ENCODE peak calls at places on chromosomes 1 and 21, in five cellular contexts. One of them, this sample, is unnamed.

GRCh38 chr1:40394456-40395172 is 21.1 kb downstream of the SMAP2 start:
- DNase-seq in K562: no peak
- DNase-seq in breast epithelium: no peak
- DNase-seq in IMR-90: peak
- DNase-seq in neural progenitor cell: no peak
- DNase-seq in this sample: no peak

GRCh38 chr1:100523038-100523649 is 14.8 kb upstream of the GPR88 start:
- DNase-seq in K562: no peak
- DNase-seq in breast epithelium: no peak
- DNase-seq in IMR-90: peak
- DNase-seq in neural progenitor cell: no peak
- DNase-seq in this sample: no peak

GRCh38 chr1:201530741-201531521 is 8.0 kb upstream of the NAV1 start:
- DNase-seq in K562: peak
- DNase-seq in breast epithelium: peak
- DNase-seq in IMR-90: peak
- DNase-seq in neural progenitor cell: peak
- DNase-seq in this sample: peak

GRCh38 chr1:225437710-225438437 is 10.0 kb upstream of the LBR start:
- DNase-seq in K562: peak
- DNase-seq in breast epithelium: no peak
- DNase-seq in IMR-90: peak
- DNase-seq in neural progenitor cell: peak
- DNase-seq in this sample: no peak

GRCh38 chr1:21586926-21587601 is 77.8 kb downstream of the ALPL start:
- DNase-seq in K562: peak
- DNase-seq in breast epithelium: no peak
- DNase-seq in IMR-90: peak
- DNase-seq in neural progenitor cell: peak
- DNase-seq in this sample: peak

GRCh38 chr21:45228171-45228641 is 59.5 kb downstream of the POFUT2 start:
- DNase-seq in K562: no peak
- DNase-seq in breast epithelium: no peak
- DNase-seq in IMR-90: peak
- DNase-seq in neural progenitor cell: no peak
- DNase-seq in this sample: no peak

GRCh38 chr1:206455320-206455680 is 15.0 kb upstream of the IKBKE start:
- DNase-seq in K562: no peak
- DNase-seq in breast epithelium: no peak
- DNase-seq in IMR-90: no peak
- DNase-seq in neural progenitor cell: no peak
- DNase-seq in this sample: no peak

GRCh38 chr1:23908453-23909341 is 4.5 kb downstream of the CNR2 start:
- DNase-seq in K562: peak
- DNase-seq in breast epithelium: no peak
- DNase-seq in IMR-90: no peak
- DNase-seq in neural progenitor cell: no peak
- DNase-seq in this sample: no peak

GRCh38 chr1:47679301-47679751 is 241.5 kb downstream of the FOXD2 start:
- DNase-seq in K562: no peak
- DNase-seq in breast epithelium: no peak
- DNase-seq in IMR-90: no peak
- DNase-seq in neural progenitor cell: no peak
- DNase-seq in this sample: no peak

GRCh38 chr1:51693420-51694144 is 76.7 kb downstream of the OSBPL9 start:
- DNase-seq in K562: no peak
- DNase-seq in breast epithelium: no peak
- DNase-seq in IMR-90: peak
- DNase-seq in neural progenitor cell: no peak
- DNase-seq in this sample: no peak

GRCh38 chr21:36147891-36148290 is 8.7 kb upstream of the DOP1B start:
- DNase-seq in K562: no peak
- DNase-seq in breast epithelium: no peak
- DNase-seq in IMR-90: no peak
- DNase-seq in neural progenitor cell: no peak
- DNase-seq in this sample: no peak

GRCh38 chr1:162349635-162350330 is 26.9 kb downstream of the SPATA46 start:
- DNase-seq in K562: peak
- DNase-seq in breast epithelium: no peak
- DNase-seq in IMR-90: peak
- DNase-seq in neural progenitor cell: no peak
- DNase-seq in this sample: no peak

GRCh38 chr1:175511496-175511895 is 231.9 kb downstream of the TNR start:
- DNase-seq in K562: no peak
- DNase-seq in breast epithelium: no peak
- DNase-seq in IMR-90: no peak
- DNase-seq in neural progenitor cell: no peak
- DNase-seq in this sample: no peak

GRCh38 chr1:206685749-206686485 is 1.2 kb downstream of the MAPKAPK2 start:
- DNase-seq in K562: peak
- DNase-seq in breast epithelium: peak
- DNase-seq in IMR-90: peak
- DNase-seq in neural progenitor cell: peak
- DNase-seq in this sample: peak

GRCh38 chr1:183165456-183165855 is 20.6 kb upstream of the LAMC2 start:
- DNase-seq in K562: no peak
- DNase-seq in breast epithelium: no peak
- DNase-seq in IMR-90: no peak
- DNase-seq in neural progenitor cell: no peak
- DNase-seq in this sample: no peak

GRCh38 chr1:160113407-160113806 is 2.2 kb upstream of the ATP1A2 start:
- DNase-seq in K562: no peak
- DNase-seq in breast epithelium: no peak
- DNase-seq in IMR-90: no peak
- DNase-seq in neural progenitor cell: no peak
- DNase-seq in this sample: no peak

GRCh38 chr1:158916085-158916484 is 15.3 kb upstream of the PYHIN1 start:
- DNase-seq in K562: no peak
- DNase-seq in breast epithelium: no peak
- DNase-seq in IMR-90: no peak
- DNase-seq in neural progenitor cell: no peak
- DNase-seq in this sample: no peak

GRCh38 chr1:165443539-165444289 is 1.2 kb downstream of the RXRG start:
- DNase-seq in K562: no peak
- DNase-seq in breast epithelium: no peak
- DNase-seq in IMR-90: no peak
- DNase-seq in neural progenitor cell: peak
- DNase-seq in this sample: peak

GRCh38 chr1:31904339-31905092 is 33.7 kb downstream of the PTP4A2 start:
- DNase-seq in K562: peak
- DNase-seq in breast epithelium: no peak
- DNase-seq in IMR-90: peak
- DNase-seq in neural progenitor cell: no peak
- DNase-seq in this sample: peak

GRCh38 chr1:228544021-228544850 is 57.1 kb downstream of the RNF187 start:
- DNase-seq in K562: no peak
- DNase-seq in breast epithelium: no peak
- DNase-seq in IMR-90: no peak
- DNase-seq in neural progenitor cell: no peak
- DNase-seq in this sample: no peak

GRCh38 chr1:239011382-239011781 is 375.0 kb upstream of the CHRM3 start:
- DNase-seq in K562: no peak
- DNase-seq in breast epithelium: no peak
- DNase-seq in IMR-90: no peak
- DNase-seq in neural progenitor cell: no peak
- DNase-seq in this sample: no peak

GRCh38 chr1:17696417-17697301 is 58.5 kb upstream of the ACTL8 start:
- DNase-seq in K562: peak
- DNase-seq in breast epithelium: no peak
- DNase-seq in IMR-90: peak
- DNase-seq in neural progenitor cell: peak
- DNase-seq in this sample: no peak

GRCh38 chr1:5713101-5713820 is 279.0 kb downstream of the NPHP4 start:
- DNase-seq in K562: no peak
- DNase-seq in breast epithelium: peak
- DNase-seq in IMR-90: no peak
- DNase-seq in neural progenitor cell: no peak
- DNase-seq in this sample: no peak

GRCh38 chr1:11944358-11944981 is 10.0 kb downstream of the PLOD1 start:
- DNase-seq in K562: no peak
- DNase-seq in breast epithelium: no peak
- DNase-seq in IMR-90: no peak
- DNase-seq in neural progenitor cell: peak
- DNase-seq in this sample: no peak

GRCh38 chr1:94803517-94804441 is 16.4 kb upstream of the SLC44A3 start:
- DNase-seq in K562: no peak
- DNase-seq in breast epithelium: no peak
- DNase-seq in IMR-90: peak
- DNase-seq in neural progenitor cell: no peak
- DNase-seq in this sample: no peak

GRCh38 chr1:103265551-103265950 is 157.2 kb upstream of the COL11A1 start:
- DNase-seq in K562: no peak
- DNase-seq in breast epithelium: no peak
- DNase-seq in IMR-90: peak
- DNase-seq in neural progenitor cell: peak
- DNase-seq in this sample: no peak

GRCh38 chr1:85654066-85654782 is 54.0 kb downstream of the ZNHIT6 start:
- DNase-seq in K562: no peak
- DNase-seq in breast epithelium: no peak
- DNase-seq in IMR-90: peak
- DNase-seq in neural progenitor cell: no peak
- DNase-seq in this sample: no peak

GRCh38 chr1:226643167-226643566 is 94.6 kb downstream of the STUM start:
- DNase-seq in K562: peak
- DNase-seq in breast epithelium: no peak
- DNase-seq in IMR-90: peak
- DNase-seq in neural progenitor cell: no peak
- DNase-seq in this sample: peak

GRCh38 chr1:61754545-61754944 is 12.3 kb downstream of the PATJ start:
- DNase-seq in K562: no peak
- DNase-seq in breast epithelium: no peak
- DNase-seq in IMR-90: no peak
- DNase-seq in neural progenitor cell: no peak
- DNase-seq in this sample: no peak

GRCh38 chr1:59692591-59692990 is 122.2 kb upstream of the HOOK1 start:
- DNase-seq in K562: no peak
- DNase-seq in breast epithelium: no peak
- DNase-seq in IMR-90: peak
- DNase-seq in neural progenitor cell: no peak
- DNase-seq in this sample: no peak

GRCh38 chr1:244296447-244296846 is 155.3 kb downstream of the ADSS2 start:
- DNase-seq in K562: peak
- DNase-seq in breast epithelium: no peak
- DNase-seq in IMR-90: no peak
- DNase-seq in neural progenitor cell: no peak
- DNase-seq in this sample: no peak

GRCh38 chr1:245337829-245338484 is 183.2 kb downstream of the KIF26B start:
- DNase-seq in K562: peak
- DNase-seq in breast epithelium: no peak
- DNase-seq in IMR-90: no peak
- DNase-seq in neural progenitor cell: no peak
- DNase-seq in this sample: no peak
- TF ChIP-seq CTCF in K562: no peak
- TF ChIP-seq CTCF in breast epithelium: no peak
- TF ChIP-seq CTCF in IMR-90: no peak
- TF ChIP-seq CTCF in neural progenitor cell: no peak
- TF ChIP-seq CTCF in this sample: no peak

GRCh38 chr1:203171341-203172183 is 4.1 kb downstream of the MYBPH start:
- DNase-seq in K562: no peak
- DNase-seq in breast epithelium: peak
- DNase-seq in IMR-90: no peak
- DNase-seq in neural progenitor cell: no peak
- DNase-seq in this sample: no peak
- H3K27ac ChIP-seq in K562: no peak
- H3K27ac ChIP-seq in breast epithelium: no peak
- H3K27ac ChIP-seq in IMR-90: no peak
- H3K27ac ChIP-seq in neural progenitor cell: no peak
- H3K27ac ChIP-seq in this sample: peak

GRCh38 chr1:80929868-80930508 is 870.7 kb upstream of the ADGRL2 start:
- DNase-seq in K562: no peak
- DNase-seq in breast epithelium: no peak
- DNase-seq in IMR-90: no peak
- DNase-seq in neural progenitor cell: no peak
- DNase-seq in this sample: no peak
- TF ChIP-seq CTCF in K562: no peak
- TF ChIP-seq CTCF in breast epithelium: no peak
- TF ChIP-seq CTCF in IMR-90: no peak
- TF ChIP-seq CTCF in neural progenitor cell: no peak
- TF ChIP-seq CTCF in this sample: no peak

GRCh38 chr1:211843018-211843417 is 12.5 kb upstream of the LPGAT1 start:
- DNase-seq in K562: no peak
- DNase-seq in breast epithelium: no peak
- DNase-seq in IMR-90: no peak
- DNase-seq in neural progenitor cell: no peak
- DNase-seq in this sample: no peak
- H3K27ac ChIP-seq in K562: no peak
- H3K27ac ChIP-seq in breast epithelium: peak
- H3K27ac ChIP-seq in IMR-90: no peak
- H3K27ac ChIP-seq in neural progenitor cell: no peak
- H3K27ac ChIP-seq in this sample: no peak

GRCh38 chr1:157820299-157820698 is 379 bp upstream of the FCRL1 start:
- DNase-seq in K562: no peak
- DNase-seq in breast epithelium: no peak
- DNase-seq in IMR-90: no peak
- DNase-seq in neural progenitor cell: no peak
- DNase-seq in this sample: no peak

GRCh38 chr1:157819215-157819614 is 705 bp downstream of the FCRL1 start:
- DNase-seq in K562: no peak
- DNase-seq in breast epithelium: no peak
- DNase-seq in IMR-90: no peak
- DNase-seq in neural progenitor cell: no peak
- DNase-seq in this sample: no peak

DNA sequence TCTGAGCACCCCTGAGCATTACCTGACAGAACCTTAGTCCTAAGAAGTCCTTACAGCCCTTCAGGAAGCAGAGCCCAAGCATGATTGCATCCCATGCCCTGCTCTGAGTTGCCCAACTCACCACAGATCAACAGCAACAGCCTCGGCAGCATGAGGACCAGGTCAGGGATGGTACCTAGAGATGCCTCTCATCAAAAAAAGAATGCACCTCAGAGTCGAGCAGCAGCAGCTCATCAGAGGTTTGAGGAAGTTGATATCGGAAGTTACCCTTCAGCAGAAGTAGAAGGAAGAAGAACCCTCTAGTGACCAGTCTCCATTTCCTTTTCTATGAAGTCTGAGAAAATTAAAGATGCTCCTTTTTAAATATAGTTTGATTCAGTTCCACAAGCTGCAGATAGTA is at the start of gene FCRL1:
- DNase-seq in K562: no peak
- DNase-seq in breast epithelium: no peak
- DNase-seq in IMR-90: no peak
- DNase-seq in neural progenitor cell: no peak
- DNase-seq in this sample: no peak
- TF ChIP-seq CTCF in K562: no peak
- TF ChIP-seq CTCF in breast epithelium: no peak
- TF ChIP-seq CTCF in IMR-90: no peak
- TF ChIP-seq CTCF in neural progenitor cell: no peak
- TF ChIP-seq CTCF in this sample: no peak

This sample was measured in psoas muscle.